ENCODE peak calls at places on chromosomes 5 and 9, in nine cellular contexts. K, M, Z, I, C, T, U, X and N are unnamed samples.

GRCh38 chr5:175520321-175520720 is 42.0 kb downstream of the SFXN1 start:
- DNase-seq in K (no peak), M (no peak), Z (no peak), I (no peak), C (no peak), T (no peak), U (no peak), X (no peak), N (no peak)

GRCh38 chr9:6467006-6467625 is 54.1 kb downstream of the UHRF2 start:
- DNase-seq in K (no peak), M (no peak), Z (no peak), I (no peak), C (no peak), T (no peak), U (no peak), X (no peak), N (no peak)

GRCh38 chr9:33106827-33107621 is 30.6 kb upstream of the SMU1 start:
- DNase-seq in K (peak; percentile 60), M (no peak), Z (peak; percentile 90), I (no peak), C (peak; percentile 44), T (no peak), U (no peak), X (no peak), N (peak; percentile 33)

GRCh38 chr5:58080573-58080972 is 379.3 kb downstream of the PLK2 start:
- DNase-seq in K (peak; percentile 25), M (no peak), Z (no peak), I (no peak), C (no peak), T (no peak), U (peak; percentile 19), X (no peak), N (no peak)

GRCh38 chr9:13330396-13331004 is 51.0 kb upstream of the MPDZ start:
- DNase-seq in K (no peak), M (no peak), Z (no peak), I (no peak), C (peak; percentile 20), T (no peak), U (no peak), X (no peak), N (no peak)

GRCh38 chr5:138544171-138545134 is 1.4 kb upstream of the ETF1 start:
- DNase-seq in K (peak; percentile 12), M (no peak), Z (peak; percentile 34), I (no peak), C (peak; percentile 28), T (no peak), U (no peak), X (no peak), N (no peak)

GRCh38 chr5:178662541-178662860 is 35.7 kb upstream of the CLK4 start:
- DNase-seq in K (no peak), M (no peak), Z (no peak), I (no peak), C (no peak), T (no peak), U (no peak), X (no peak), N (no peak)

GRCh38 chr5:43232943-43233833 is 41.2 kb downstream of the NIM1K start:
- DNase-seq in K (no peak), M (peak; percentile 100), Z (no peak), I (no peak), C (peak; percentile 13), T (no peak), U (no peak), X (peak; percentile 57), N (no peak)

GRCh38 chr5:14914603-14915277 is 43.2 kb upstream of the ANKH start:
- DNase-seq in K (peak; percentile 18), M (no peak), Z (peak; percentile 63), I (no peak), C (no peak), T (no peak), U (no peak), X (no peak), N (no peak)

GRCh38 chr5:97838214-97838613 is 655.2 kb upstream of the RIOK2 start:
- DNase-seq in K (peak; percentile 39), M (no peak), Z (peak; percentile 63), I (no peak), C (no peak), T (no peak), U (no peak), X (no peak), N (no peak)